ENCODE peak calls at places on chromosomes 3 and 15, in nine cellular contexts. Q is breast epithelium, A is SK-N-SH, N is K562, C is stomach, D is Panc1, B is upper lobe of left lung, Y is suprapubic skin, F is HL-60. G is an unnamed sample.

GRCh38 chr15:79965836-79966630 is 5.0 kb downstream of the BCL2A1 start:
- DNase-seq in Q (no peak), A (no peak), N (no peak), C (no peak), D (peak; percentile 88), B (no peak), Y (no peak), F (no peak), G (no peak)

GRCh38 chr3:66661628-66662027 is 160.8 kb upstream of the LRIG1 start:
- DNase-seq in Q (no peak), A (no peak), N (no peak), C (no peak), D (no peak), B (no peak), Y (no peak), F (no peak), G (no peak)

GRCh38 chr3:182185341-182185740 is 473.6 kb downstream of the SOX2 start:
- DNase-seq in Q (no peak), A (no peak), N (no peak), C (no peak), D (no peak), B (no peak), Y (no peak), F (no peak), G (no peak)

GRCh38 chr3:138113309-138113708 is 2.1 kb downstream of the DZIP1L start:
- DNase-seq in Q (no peak), A (no peak), N (no peak), C (no peak), D (no peak), B (no peak), Y (no peak), F (no peak), G (no peak)

GRCh38 chr3:72338942-72339749 is 509.1 kb downstream of the SHQ1 start:
- DNase-seq in Q (peak; percentile 40), A (no peak), N (peak; percentile 82), C (peak; percentile 30), D (peak; percentile 13), B (peak; percentile 48), Y (peak; percentile 76), F (no peak), G (peak; percentile 71)

GRCh38 chr3:112136959-112137693 is 4.1 kb upstream of the GCSAM start:
- DNase-seq in Q (no peak), A (no peak), N (no peak), C (no peak), D (peak; percentile 39), B (no peak), Y (no peak), F (no peak), G (no peak)

GRCh38 chr3:25508901-25509300 is 80.8 kb downstream of the RARB start:
- DNase-seq in Q (peak; percentile 19), A (no peak), N (no peak), C (no peak), D (no peak), B (no peak), Y (no peak), F (no peak), G (no peak)

GRCh38 chr3:156497326-156497725 is 57.6 kb downstream of the SSR3 start:
- DNase-seq in Q (no peak), A (no peak), N (no peak), C (no peak), D (no peak), B (no peak), Y (no peak), F (no peak), G (no peak)

GRCh38 chr15:85622432-85622831 is 172.3 kb downstream of the KLHL25 start:
- DNase-seq in Q (no peak), A (no peak), N (no peak), C (no peak), D (no peak), B (no peak), Y (no peak), F (no peak), G (no peak)

GRCh38 chr3:172040976-172041963 is 1.9 kb downstream of the FNDC3B start:
- DNase-seq in Q (peak; percentile 39), A (peak; percentile 50), N (no peak), C (peak; percentile 33), D (no peak), B (no peak), Y (no peak), F (no peak), G (no peak)

GRCh38 chr3:8968375-8968882 is 5.2 kb upstream of the RAD18 start:
- DNase-seq in Q (no peak), A (no peak), N (no peak), C (no peak), D (no peak), B (no peak), Y (no peak), F (no peak), G (no peak)

GRCh38 chr3:113783980-113784379 is 37.1 kb downstream of the ATP6V1A start:
- DNase-seq in Q (no peak), A (no peak), N (no peak), C (no peak), D (no peak), B (no peak), Y (no peak), F (no peak), G (no peak)

GRCh38 chr3:124248471-124249028 is 256.6 kb upstream of the ROPN1 start:
- DNase-seq in Q (no peak), A (peak; percentile 52), N (no peak), C (peak; percentile 42), D (no peak), B (peak; percentile 30), Y (no peak), F (no peak), G (peak; percentile 78)

DNA sequence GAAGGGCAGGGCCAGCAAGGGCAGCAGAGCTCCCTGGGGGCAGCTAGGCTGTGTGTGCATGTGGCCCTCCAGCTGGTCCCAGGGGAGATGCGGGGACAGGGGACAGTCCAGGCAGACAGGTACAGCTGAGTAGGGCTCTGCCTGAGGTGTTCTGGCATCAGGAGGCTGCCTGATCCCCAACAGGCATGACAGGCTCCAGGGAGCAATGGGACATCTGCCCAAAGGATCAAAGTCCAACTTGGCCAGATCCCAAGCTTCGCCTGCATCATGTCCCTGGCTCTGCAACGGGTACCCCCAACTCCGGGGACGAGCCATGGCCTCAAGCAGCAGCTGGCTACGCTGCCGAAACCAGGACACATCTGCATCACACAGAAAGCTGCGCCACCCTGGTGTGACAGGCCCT is 21.8 kb downstream of the ATRIP start:
- DNase-seq in Q (no peak), A (peak; percentile 60), N (no peak), C (peak; percentile 61), D (no peak), B (no peak), Y (no peak), F (no peak), G (peak; percentile 73)
- TF ChIP-seq POLR2AphosphoS5 in Q (no peak), A (no peak), N (no peak), C (no peak), D (no peak), B (no peak), Y (no peak), F (no peak), G (no peak)

GRCh38 chr3:14416453-14416852 is 14.0 kb downstream of the SLC6A6 start:
- DNase-seq in Q (no peak), A (no peak), N (no peak), C (no peak), D (no peak), B (no peak), Y (no peak), F (no peak), G (no peak)

GRCh38 chr3:14418670-14419250 is 16.4 kb downstream of the SLC6A6 start:
- DNase-seq in Q (no peak), A (no peak), N (no peak), C (peak; percentile 67), D (no peak), B (peak; percentile 95), Y (no peak), F (peak; percentile 85), G (peak; percentile 86)

GRCh38 chr3:14415501-14415900 is 13.1 kb downstream of the SLC6A6 start:
- DNase-seq in Q (no peak), A (no peak), N (no peak), C (no peak), D (no peak), B (no peak), Y (no peak), F (no peak), G (no peak)

GRCh38 chr3:14414841-14415464 is 12.5 kb downstream of the SLC6A6 start:
- DNase-seq in Q (no peak), A (no peak), N (no peak), C (no peak), D (no peak), B (no peak), Y (no peak), F (no peak), G (no peak)

DNA sequence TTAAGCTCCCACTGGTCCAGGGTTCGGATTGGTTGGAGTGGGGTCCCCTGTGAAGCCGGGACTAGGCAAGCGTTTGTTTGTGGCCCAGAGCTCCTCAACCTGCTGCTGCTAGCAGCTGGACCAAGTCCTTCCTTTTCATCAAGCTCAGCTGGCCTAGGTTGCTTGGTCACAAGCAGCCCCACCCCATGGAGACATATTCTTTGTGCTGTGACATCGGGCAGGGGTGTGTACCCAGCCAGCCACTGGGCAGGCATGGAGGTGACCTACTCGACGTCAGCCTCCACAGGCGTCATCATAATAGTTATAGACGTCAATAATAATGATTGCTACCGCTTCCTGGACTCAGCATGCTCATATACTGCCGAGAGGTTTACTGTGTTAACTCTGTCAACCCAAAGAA is 15.9 kb downstream of the SLC6A6 start:
- DNase-seq in Q (no peak), A (no peak), N (no peak), C (no peak), D (no peak), B (no peak), Y (no peak), F (no peak), G (no peak)
- TF ChIP-seq POLR2AphosphoS5 in Q (no peak), A (no peak), N (no peak), C (no peak), D (no peak), B (no peak), Y (no peak), F (no peak), G (no peak)

GRCh38 chr15:52795464-52796227 is 5.5 kb upstream of the ONECUT1 start:
- DNase-seq in Q (no peak), A (no peak), N (no peak), C (no peak), D (no peak), B (no peak), Y (no peak), F (no peak), G (no peak)
- TF ChIP-seq POLR2AphosphoS5 in Q (no peak), A (no peak), N (no peak), C (no peak), D (no peak), B (no peak), Y (no peak), F (no peak), G (no peak)

DNA sequence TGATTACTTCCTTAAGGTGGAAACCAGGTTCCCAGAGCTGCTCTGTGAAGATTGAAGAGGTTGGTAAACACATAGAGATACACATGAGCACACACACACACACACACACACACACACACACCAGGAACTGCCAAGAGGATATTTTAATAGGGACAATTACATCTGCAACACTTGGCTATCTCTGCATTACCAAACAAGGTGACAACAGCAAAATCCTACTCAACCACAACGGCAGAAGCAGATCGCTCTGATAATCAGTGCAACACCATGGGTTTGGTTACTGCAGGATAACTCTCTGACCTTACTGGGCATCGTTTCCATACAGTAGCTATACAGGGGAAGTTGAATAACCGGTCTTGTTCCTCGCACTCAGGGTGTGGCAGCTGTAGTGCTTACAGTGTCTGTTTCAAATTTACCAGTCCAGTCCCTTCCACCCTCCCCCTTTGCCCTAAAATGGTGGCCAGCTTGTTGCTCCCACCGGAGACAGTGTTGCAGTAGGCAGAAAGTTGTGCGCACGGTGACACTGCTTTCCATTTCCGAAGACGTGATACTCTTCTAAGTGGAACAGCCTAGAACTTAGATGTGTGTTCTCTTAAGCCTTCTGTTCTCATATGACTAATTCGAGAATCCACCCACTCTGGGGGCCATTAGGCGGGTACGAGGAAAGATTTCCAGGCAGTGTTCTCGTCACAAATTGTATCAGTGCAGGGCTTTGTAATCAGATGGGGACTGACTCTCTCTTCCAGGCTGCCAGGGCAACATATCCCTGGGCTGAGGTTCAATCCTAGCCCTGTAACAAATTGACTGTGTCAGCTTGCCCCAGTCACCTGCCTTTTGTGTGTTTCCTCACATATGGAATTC is 176.2 kb downstream of the P3H2 start:
- DNase-seq in Q (no peak), A (no peak), N (no peak), C (peak; percentile 74), D (no peak), B (peak; percentile 28), Y (no peak), F (no peak), G (no peak)
- TF ChIP-seq POLR2AphosphoS5 in Q (no peak), A (no peak), N (no peak), C (peak; percentile 63), D (no peak), B (no peak), Y (no peak), F (no peak), G (no peak)